ENCODE peak calls at places on chromosomes 6 and 20, in four cellular contexts. Y is CD8-positive, alpha-beta T cell; G is aorta; X is testis. W is an unnamed sample. For H3K4me1, the result is how much of the 10 kb centered on the place peaks cover.

GRCh38 chr6:169420912-169421543 is 167.4 kb upstream of the THBS2 start:
- DNase-seq in G (no peak), Y (no peak), X (peak), W (no peak)

GRCh38 chr6:12401200-12401599 is 111.0 kb downstream of the EDN1 start:
- DNase-seq in Y (no peak), G (no peak), X (no peak), W (no peak)

GRCh38 chr6:75747985-75748742 is 875 bp upstream of the MYO6 start:
- DNase-seq in Y (no peak), G (no peak), X (peak), W (no peak)

GRCh38 chr6:105087571-105088211 is 92.1 kb downstream of the POPDC3 start:
- DNase-seq in X (peak), G (no peak), Y (peak), W (peak)

GRCh38 chr20:13037727-13038126 is 29.0 kb downstream of the SPTLC3 start:
- DNase-seq in G (no peak), Y (no peak), X (no peak), W (no peak)

GRCh38 chr20:63658749-63659187 is 656 bp downstream of the RTEL1 start:
- DNase-seq in G (no peak), Y (no peak), X (no peak), W (no peak)

GRCh38 chr6:170295519-170296422 is 4.9 kb upstream of the DLL1 start:
- DNase-seq in G (no peak), X (peak), Y (peak), W (peak)

GRCh38 chr20:47352332-47353223 is 3.9 kb downstream of the ZMYND8 start:
- DNase-seq in Y (no peak), G (no peak), X (no peak), W (no peak)

GRCh38 chr6:128118401-128118800 is 217.5 kb upstream of the THEMIS start:
- DNase-seq in X (no peak), Y (no peak), G (no peak), W (peak)

GRCh38 chr20:39067526-39068216 is 105.5 kb downstream of the DHX35 start:
- DNase-seq in Y (no peak), X (no peak), G (no peak), W (no peak)

GRCh38 chr6:43219119-43219518 is 10.2 kb downstream of the DNPH1 start:
- DNase-seq in Y (no peak), G (peak), X (no peak), W (no peak)

GRCh38 chr20:33370296-33370695 is 31.0 kb downstream of the CDK5RAP1 start:
- DNase-seq in G (no peak), Y (peak), X (no peak), W (no peak)

GRCh38 chr6:144171406-144171805 is 21.1 kb downstream of the STX11 start:
- DNase-seq in X (no peak), G (no peak), Y (no peak), W (no peak)
- H3K27ac ChIP-seq in X (no peak), G (no peak), Y (no peak), W (no peak)

GRCh38 chr20:1184260-1184637 is 532 bp downstream of the TMEM74B start:
- DNase-seq in X (no peak), G (no peak), Y (no peak), W (no peak)

GRCh38 chr20:1186367-1186991 is 1.7 kb upstream of the TMEM74B start:
- DNase-seq in Y (no peak), G (no peak), X (no peak), W (no peak)

GRCh38 chr20:1184638-1185315 is at the start of gene TMEM74B:
- DNase-seq in G (no peak), Y (no peak), X (no peak), W (no peak)

GRCh38 chr20:1185781-1186334 is 1.1 kb upstream of the TMEM74B start:
- DNase-seq in G (no peak), Y (peak), X (peak), W (peak)

GRCh38 chr20:1185316-1185741 is 548 bp upstream of the TMEM74B start:
- DNase-seq in Y (no peak), G (no peak), X (no peak), W (no peak)
- H3K4me3 ChIP-seq in Y (no peak), G (peak), X (peak), W (no peak)

GRCh38 chr6:156689656-156690055 is 87.5 kb upstream of the ARID1B start:
- DNase-seq in G (no peak), Y (no peak), X (no peak), W (no peak)
- H3K4me1 ChIP-seq in G (under half), Y (under half), X (under half), W (under half)

DNA sequence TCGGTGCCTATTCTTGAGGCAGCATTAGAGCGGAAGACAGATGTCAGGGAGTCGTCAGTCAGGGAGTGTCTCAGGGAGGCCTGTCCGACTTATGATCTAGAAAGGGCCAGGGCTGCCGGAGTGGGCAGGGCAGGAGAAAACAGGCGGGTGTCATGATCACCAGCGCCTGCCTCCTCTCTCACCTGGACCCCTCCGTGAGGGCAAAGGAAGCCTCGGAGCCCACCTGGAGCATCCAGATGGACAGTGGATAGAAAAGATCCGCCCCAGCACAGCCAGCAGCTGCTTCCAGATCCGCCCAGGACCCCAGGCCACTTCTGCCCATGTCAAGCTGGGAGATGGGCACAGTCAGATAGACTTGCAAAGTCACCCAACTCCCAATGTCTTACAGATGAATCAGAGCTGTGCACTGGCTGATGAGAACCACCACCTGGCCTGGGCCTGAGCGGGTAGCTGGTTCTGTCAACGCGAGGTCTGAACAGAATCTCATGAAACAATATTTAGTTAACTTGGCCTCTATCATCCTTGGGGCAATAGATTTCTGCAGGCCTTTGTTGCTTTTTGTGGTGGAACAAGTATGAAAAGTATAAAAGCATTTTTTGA is 22.2 kb downstream of the PSMG4 start:
- DNase-seq in X (no peak), G (peak), Y (no peak), W (no peak)
- H3K27ac ChIP-seq in X (no peak), G (no peak), Y (no peak), W (no peak)

GRCh38 chr20:52267418-52267817 is 75.8 kb upstream of the ZFP64 start:
- DNase-seq in G (no peak), X (no peak), Y (no peak), W (no peak)

GRCh38 chr20:52275243-52275817 is 83.8 kb upstream of the ZFP64 start:
- DNase-seq in Y (no peak), X (no peak), G (no peak), W (peak)

GRCh38 chr20:52269327-52269726 is 77.7 kb upstream of the ZFP64 start:
- DNase-seq in G (no peak), Y (no peak), X (no peak), W (peak)

GRCh38 chr20:52268184-52268583 is 76.6 kb upstream of the ZFP64 start:
- DNase-seq in Y (no peak), G (no peak), X (no peak), W (no peak)

GRCh38 chr20:52269926-52270325 is 78.3 kb upstream of the ZFP64 start:
- DNase-seq in Y (no peak), X (no peak), G (no peak), W (no peak)
- H3K4me3 ChIP-seq in Y (no peak), X (no peak), G (no peak), W (peak)

DNA sequence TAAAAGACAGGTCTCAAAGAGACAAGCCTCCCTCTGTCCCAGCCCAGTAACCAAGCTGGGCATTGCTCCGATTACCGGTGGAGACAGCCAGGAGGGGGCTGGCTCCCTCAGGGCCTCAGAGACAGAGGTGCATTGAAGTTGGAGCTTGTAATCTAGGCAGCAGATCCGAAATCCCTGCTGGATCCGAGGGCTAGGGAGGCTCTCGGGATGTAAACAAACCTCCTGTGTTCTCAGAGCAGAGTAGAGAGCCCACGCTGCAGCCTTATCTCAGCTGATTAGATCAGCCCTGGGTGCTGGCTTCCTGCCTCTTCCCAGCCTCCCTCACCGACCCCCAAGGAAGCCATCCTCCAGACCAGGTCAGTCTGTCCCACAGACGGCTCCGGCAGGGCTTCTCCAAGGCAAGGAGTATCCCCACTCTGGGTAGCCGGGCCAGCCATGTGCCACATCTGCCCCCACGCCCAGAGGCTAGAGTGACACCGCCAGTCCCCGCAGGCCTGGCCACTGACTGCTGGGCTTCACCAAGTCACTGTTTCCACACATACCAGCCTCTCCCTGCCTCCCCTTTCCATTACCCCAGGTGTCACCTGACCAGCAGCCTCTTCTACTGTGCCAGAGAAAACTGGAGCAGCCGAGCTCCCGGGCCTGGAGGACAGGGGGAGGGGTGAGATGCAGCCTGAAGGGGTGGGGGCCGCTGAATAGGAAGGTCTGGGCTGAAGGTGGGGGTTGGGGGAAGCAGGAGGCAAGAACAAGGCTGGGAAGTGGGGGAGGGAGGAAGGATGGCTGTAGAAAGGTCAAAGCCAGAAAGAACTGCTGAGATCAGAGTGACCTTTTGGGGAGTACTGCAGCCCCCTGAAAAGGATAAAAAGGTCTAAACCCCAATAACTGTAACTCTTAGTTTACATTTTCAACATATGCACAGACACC is 6.0 kb downstream of the SDC4 start:
- DNase-seq in X (peak), G (peak), Y (no peak), W (peak)
- H3K4me1 ChIP-seq in X (half or more), G (under half), Y (under half), W (half or more)

W was measured in SJCRH30.